ENCODE peak calls at places on chromosomes 1 and 21, in four cellular contexts. E is hepatocyte, C is sigmoid colon, D is OCI-LY7. Z is an unnamed sample.

GRCh38 chr1:63322248-63322943 is at the start of gene FOXD3:
- DNase-seq in E (peak; percentile 74), C (peak; percentile 85), D (peak; percentile 56), Z (no peak)

GRCh38 chr1:104195395-104195794 is 445.7 kb downstream of the AMY1C start:
- DNase-seq in E (no peak), C (no peak), D (no peak), Z (no peak)

GRCh38 chr21:28436286-28436932 is 556.3 kb downstream of the LTN1 start:
- DNase-seq in E (peak; percentile 45), C (no peak), D (no peak), Z (no peak)

GRCh38 chr1:37471345-37472231 is 2.8 kb upstream of the ZC3H12A start:
- DNase-seq in E (peak; percentile 91), C (peak; percentile 91), D (no peak), Z (no peak)

GRCh38 chr1:204578867-204579664 is 62.9 kb downstream of the MDM4 start:
- DNase-seq in E (no peak), C (peak; percentile 71), D (peak; percentile 68), Z (peak; percentile 57)

GRCh38 chr1:157170677-157171515 is 32.7 kb upstream of the ETV3 start:
- DNase-seq in E (peak; percentile 58), C (no peak), D (peak; percentile 62), Z (peak; percentile 78)

GRCh38 chr1:53663525-53664300 is 75.3 kb downstream of the GLIS1 start:
- DNase-seq in E (no peak), C (no peak), D (no peak), Z (no peak)

GRCh38 chr1:168365719-168366474 is 85.2 kb downstream of the TBX19 start:
- DNase-seq in E (peak; percentile 42), C (no peak), D (peak; percentile 4), Z (peak; percentile 59)

GRCh38 chr1:43270421-43271095 is 775 bp downstream of the TMEM125 start:
- DNase-seq in E (peak; percentile 91), C (peak; percentile 50), D (peak; percentile 18), Z (no peak)

GRCh38 chr1:219304227-219305226 is 130.8 kb downstream of the LYPLAL1 start:
- DNase-seq in E (no peak), C (no peak), D (no peak), Z (no peak)

GRCh38 chr1:16125483-16125882 is 30.4 kb downstream of the EPHA2 start:
- DNase-seq in E (no peak), C (no peak), D (no peak), Z (no peak)

GRCh38 chr1:156920233-156921052 is at the start of gene LRRC71:
- DNase-seq in E (peak; percentile 94), C (peak; percentile 85), D (no peak), Z (peak; percentile 89)

GRCh38 chr1:182917386-182917785 is 35.6 kb downstream of the SHCBP1L start:
- DNase-seq in E (no peak), C (no peak), D (peak; percentile 64), Z (no peak)

GRCh38 chr21:43368685-43369084 is 58.2 kb downstream of the SIK1 start:
- DNase-seq in E (no peak), C (no peak), D (no peak), Z (no peak)

GRCh38 chr1:165327538-165327937 is 29.0 kb downstream of the LMX1A start:
- DNase-seq in E (no peak), C (no peak), D (no peak), Z (no peak)

GRCh38 chr1:6753320-6754140 is 31.7 kb upstream of the CAMTA1 start:
- DNase-seq in E (no peak), C (no peak), D (no peak), Z (no peak)

GRCh38 chr1:232462200-232462599 is 167.7 kb downstream of the SIPA1L2 start:
- DNase-seq in E (peak; percentile 23), C (no peak), D (no peak), Z (no peak)

GRCh38 chr1:177984761-177985160 is 14.9 kb upstream of the SEC16B start:
- DNase-seq in E (no peak), C (no peak), D (no peak), Z (no peak)

GRCh38 chr1:160437432-160438319 is 37.3 kb downstream of the VANGL2 start:
- DNase-seq in E (no peak), C (no peak), D (peak; percentile 72), Z (no peak)

GRCh38 chr1:150151291-150152181 is 1.8 kb downstream of the PLEKHO1 start:
- DNase-seq in E (no peak), C (peak; percentile 83), D (peak; percentile 74), Z (no peak)

GRCh38 chr21:45405271-45405818 is 380 bp downstream of the COL18A1 start:
- DNase-seq in E (peak; percentile 69), C (peak; percentile 82), D (no peak), Z (no peak)

GRCh38 chr1:241787691-241788090 is 60.3 kb upstream of the EXO1 start:
- DNase-seq in E (no peak), C (no peak), D (no peak), Z (no peak)

GRCh38 chr1:209875510-209875909 is 47.7 kb downstream of the UTP25 start:
- DNase-seq in E (peak; percentile 46), C (no peak), D (no peak), Z (no peak)

GRCh38 chr1:156346636-156347035 is 8.3 kb downstream of the TSACC start:
- DNase-seq in E (no peak), C (no peak), D (no peak), Z (no peak)

GRCh38 chr1:108851567-108851966 is 5.3 kb downstream of the AKNAD1 start:
- DNase-seq in E (no peak), C (no peak), D (no peak), Z (no peak)

GRCh38 chr1:205262706-205263105 is 35.0 kb downstream of the TMCC2 start:
- DNase-seq in E (no peak), C (no peak), D (no peak), Z (no peak)

GRCh38 chr1:34851431-34852105 is 8.0 kb downstream of the SMIM12 start:
- DNase-seq in E (no peak), C (peak; percentile 71), D (no peak), Z (no peak)

GRCh38 chr1:35122311-35122710 is 43.1 kb downstream of the ZMYM1 start:
- DNase-seq in E (no peak), C (no peak), D (no peak), Z (no peak)

GRCh38 chr1:201026234-201026633 is 2.7 kb upstream of the KIF21B start:
- DNase-seq in E (no peak), C (no peak), D (no peak), Z (no peak)

GRCh38 chr21:43194303-43195130 is 25.7 kb downstream of the CRYAA start:
- DNase-seq in E (no peak), C (peak; percentile 50), D (no peak), Z (no peak)

GRCh38 chr1:212446333-212446732 is 13.6 kb downstream of the NENF start:
- DNase-seq in E (no peak), C (no peak), D (no peak), Z (no peak)

GRCh38 chr1:247386695-247387094 is 29.3 kb upstream of the NLRP3 start:
- DNase-seq in E (peak; percentile 23), C (no peak), D (no peak), Z (no peak)

GRCh38 chr1:84883286-84883685 is 9.7 kb downstream of the LPAR3 start:
- DNase-seq in E (no peak), C (no peak), D (no peak), Z (no peak)

GRCh38 chr1:41657679-41658078 is 173.2 kb upstream of the EDN2 start:
- DNase-seq in E (no peak), C (peak; percentile 28), D (no peak), Z (no peak)

GRCh38 chr21:29477941-29478340 is 179.2 kb downstream of the BACH1 start:
- DNase-seq in E (no peak), C (no peak), D (no peak), Z (no peak)

GRCh38 chr21:42079939-42080787 is 9.0 kb downstream of the UMODL1 start:
- DNase-seq in E (no peak), C (no peak), D (no peak), Z (no peak)

GRCh38 chr1:239243003-239243402 is 143.4 kb upstream of the CHRM3 start:
- DNase-seq in E (no peak), C (no peak), D (no peak), Z (no peak)

GRCh38 chr1:45730780-45731319 is 19.6 kb downstream of the IPP start:
- DNase-seq in E (no peak), C (no peak), D (peak; percentile 11), Z (no peak)

GRCh38 chr1:45730075-45730779 is 20.2 kb downstream of the IPP start:
- DNase-seq in E (peak; percentile 17), C (no peak), D (no peak), Z (no peak)
- H3K27ac ChIP-seq in E (no peak overlapping the region), C (no peak overlapping the region), D (no peak overlapping the region), Z (peak overlapping the region; percentile 16)

GRCh38 chr1:47418122-47418521 is 2.0 kb downstream of the FOXE3 start:
- DNase-seq in E (no peak), C (no peak), D (no peak), Z (no peak)

GRCh38 chr1:47418681-47419272 is 2.7 kb downstream of the FOXE3 start:
- DNase-seq in E (no peak), C (no peak), D (no peak), Z (no peak)

GRCh38 chr1:47417129-47418044 is 1.3 kb downstream of the FOXE3 start:
- DNase-seq in E (no peak), C (no peak), D (no peak), Z (no peak)

GRCh38 chr1:47415728-47416318 is at the start of gene FOXE3:
- DNase-seq in E (no peak), C (no peak), D (no peak), Z (no peak)

DNA sequence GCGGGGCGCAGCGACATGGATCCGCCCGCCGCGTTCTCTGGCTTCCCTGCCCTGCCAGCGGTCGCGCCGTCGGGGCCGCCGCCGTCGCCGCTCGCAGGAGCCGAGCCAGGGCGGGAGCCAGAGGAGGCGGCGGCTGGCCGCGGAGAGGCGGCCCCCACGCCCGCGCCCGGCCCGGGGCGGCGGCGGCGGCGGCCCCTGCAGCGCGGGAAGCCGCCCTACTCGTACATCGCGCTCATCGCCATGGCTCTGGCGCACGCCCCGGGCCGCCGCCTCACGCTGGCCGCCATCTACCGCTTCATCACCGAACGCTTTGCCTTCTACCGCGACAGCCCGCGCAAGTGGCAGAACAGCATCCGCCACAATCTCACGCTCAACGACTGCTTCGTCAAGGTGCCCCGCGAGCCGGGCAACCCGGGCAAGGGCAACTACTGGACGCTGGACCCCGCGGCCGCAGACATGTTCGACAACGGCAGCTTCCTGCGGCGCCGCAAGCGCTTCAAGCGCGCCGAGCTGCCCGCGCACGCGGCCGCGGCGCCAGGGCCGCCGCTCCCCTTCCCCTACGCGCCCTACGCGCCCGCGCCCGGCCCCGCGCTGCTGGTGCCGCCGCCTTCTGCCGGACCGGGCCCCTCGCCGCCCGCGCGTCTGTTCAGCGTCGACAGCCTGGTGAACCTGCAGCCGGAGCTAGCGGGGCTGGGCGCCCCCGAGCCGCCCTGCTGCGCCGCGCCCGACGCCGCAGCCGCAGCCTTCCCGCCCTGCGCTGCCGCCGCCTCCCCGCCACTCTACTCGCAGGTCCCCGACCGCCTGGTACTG is 439 bp downstream of the FOXE3 start:
- DNase-seq in E (no peak), C (no peak), D (no peak), Z (no peak)
- H3K4me3 ChIP-seq in E (no peak overlapping the region), C (no peak overlapping the region), D (no peak overlapping the region), Z (no peak overlapping the region)

DNA sequence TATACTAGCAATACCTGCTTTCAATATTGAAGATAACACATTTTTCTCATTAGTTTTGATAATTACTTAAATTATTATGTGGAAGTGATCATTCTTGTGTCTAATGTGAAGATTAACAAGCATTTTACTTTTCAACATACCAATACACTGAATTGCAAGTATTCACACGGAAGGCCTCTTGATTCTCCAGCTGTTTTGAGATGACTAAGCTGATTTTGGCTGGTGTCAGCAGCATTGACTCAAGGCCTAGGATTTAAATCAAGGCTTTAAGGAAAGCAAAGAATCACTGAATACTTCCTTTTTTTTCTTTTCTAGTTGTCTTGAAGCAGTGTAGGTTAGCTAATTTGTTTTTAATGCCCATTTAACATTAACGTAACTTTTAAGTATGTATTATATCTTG is 373.7 kb downstream of the SRGAP2C start:
- DNase-seq in E (no peak), C (no peak), D (no peak), Z (peak; percentile 44)
- H3K27ac ChIP-seq in E (no peak overlapping the region), C (no peak overlapping the region), D (no peak overlapping the region), Z (peak overlapping the region; percentile 70)

GRCh38 chr1:207134550-207134949 is 30.5 kb downstream of the C4BPA start:
- DNase-seq in E (no peak), C (no peak), D (no peak), Z (no peak)
- H3K4me3 ChIP-seq in E (no peak overlapping the region), C (no peak overlapping the region), D (no peak overlapping the region), Z (no peak overlapping the region)